ENCODE peak calls at places on chromosomes 3 and 15, in seven cellular contexts. C is foreskin fibroblast, E is psoas muscle, Z is sigmoid colon, G is brain microvascular endothelial cell, N is cardiac fibroblast, J is breast epithelium. X is an unnamed sample.

GRCh38 chr3:116905805-116906204 is 196.2 kb downstream of the TUSC7 start:
- DNase-seq in C (peak; percentile 14), E (no peak), Z (no peak), G (no peak), N (no peak), J (no peak), X (no peak)

GRCh38 chr15:85479071-85479647 is 98.8 kb downstream of the AKAP13 start:
- DNase-seq in C (peak; percentile 63), E (no peak), Z (no peak), G (peak; percentile 60), N (peak; percentile 68), J (peak; percentile 43), X (no peak)

GRCh38 chr3:72368331-72368975 is 479.8 kb downstream of the SHQ1 start:
- DNase-seq in C (no peak), E (no peak), Z (no peak), G (no peak), N (no peak), J (peak; percentile 43), X (no peak)

GRCh38 chr3:187705164-187705563 is 2.8 kb upstream of the RTP2 start:
- DNase-seq in C (peak; percentile 32), E (no peak), Z (no peak), G (peak; percentile 33), N (no peak), J (no peak), X (no peak)

GRCh38 chr15:62570405-62570783 is 405.3 kb upstream of the C2CD4B start:
- DNase-seq in C (no peak), E (no peak), Z (no peak), G (no peak), N (no peak), J (no peak), X (no peak)

GRCh38 chr3:171525437-171525836 is 65.2 kb upstream of the TNIK start:
- DNase-seq in C (no peak), E (no peak), Z (no peak), G (no peak), N (no peak), J (no peak), X (no peak)

GRCh38 chr3:137249311-137249940 is 291.6 kb downstream of the IL20RB start:
- DNase-seq in C (no peak), E (no peak), Z (no peak), G (no peak), N (no peak), J (no peak), X (no peak)

GRCh38 chr15:69704229-69704628 is 251.6 kb downstream of the RPLP1 start:
- DNase-seq in C (peak; percentile 2), E (no peak), Z (peak; percentile 72), G (no peak), N (peak; percentile 37), J (no peak), X (no peak)

GRCh38 chr15:71730277-71731144 is 79.8 kb upstream of the NR2E3 start:
- DNase-seq in C (peak; percentile 81), E (no peak), Z (no peak), G (peak; percentile 71), N (peak; percentile 85), J (peak; percentile 44), X (no peak)

GRCh38 chr3:43817825-43818224 is 127.1 kb downstream of the ABHD5 start:
- DNase-seq in C (no peak), E (no peak), Z (no peak), G (no peak), N (no peak), J (no peak), X (no peak)

GRCh38 chr3:183826448-183826847 is 1.1 kb upstream of the MAP6D1 start:
- DNase-seq in C (no peak), E (peak; percentile 31), Z (no peak), G (no peak), N (no peak), J (no peak), X (no peak)

GRCh38 chr3:187735837-187736236 is 9.4 kb downstream of the BCL6 start:
- DNase-seq in C (peak; percentile 27), E (no peak), Z (no peak), G (no peak), N (peak; percentile 46), J (peak; percentile 29), X (no peak)

GRCh38 chr3:66633564-66633963 is 132.7 kb upstream of the LRIG1 start:
- DNase-seq in C (no peak), E (no peak), Z (no peak), G (no peak), N (peak; percentile 43), J (no peak), X (no peak)

GRCh38 chr3:10198761-10199688 is 34.3 kb downstream of the IRAK2 start:
- DNase-seq in C (peak; percentile 59), E (no peak), Z (no peak), G (peak; percentile 42), N (peak; percentile 96), J (peak; percentile 48), X (no peak)

GRCh38 chr15:67690936-67691335 is 134.4 kb upstream of the SKOR1 start:
- DNase-seq in C (peak; percentile 19), E (no peak), Z (no peak), G (peak; percentile 61), N (peak; percentile 39), J (no peak), X (no peak)

GRCh38 chr15:101068523-101068960 is 149.4 kb downstream of the LRRK1 start:
- DNase-seq in C (no peak), E (no peak), Z (no peak), G (no peak), N (no peak), J (no peak), X (no peak)

GRCh38 chr3:7543294-7543693 is 682.4 kb downstream of the GRM7 start:
- DNase-seq in C (no peak), E (no peak), Z (no peak), G (no peak), N (no peak), J (no peak), X (no peak)

GRCh38 chr3:24410861-24411260 is 83.8 kb downstream of the THRB start:
- DNase-seq in C (no peak), E (no peak), Z (no peak), G (no peak), N (no peak), J (no peak), X (no peak)

GRCh38 chr3:32442766-32443165 is 51.1 kb downstream of the CMTM7 start:
- DNase-seq in C (peak; percentile 56), E (no peak), Z (no peak), G (no peak), N (peak; percentile 51), J (no peak), X (no peak)

DNA sequence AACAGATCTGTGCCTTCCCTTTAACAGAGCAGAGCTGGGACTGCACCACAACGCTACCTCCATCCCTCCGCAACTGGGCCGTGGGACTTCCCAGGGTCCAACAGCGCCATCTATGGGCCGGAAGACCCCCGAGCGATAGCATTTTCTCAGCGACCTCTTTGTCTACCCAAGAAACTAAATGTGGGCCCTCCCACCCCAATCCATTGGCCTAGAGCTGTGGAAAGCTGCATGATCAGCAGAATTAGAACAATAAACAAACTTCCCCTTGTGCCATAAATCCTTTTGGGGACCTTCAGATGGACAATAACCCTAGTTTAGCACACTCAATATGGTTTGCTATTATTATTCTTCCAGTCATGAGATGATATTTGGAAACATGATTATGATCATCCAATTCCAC is 74.8 kb upstream of the NTRK3 start:
- DNase-seq in C (peak; percentile 2), E (peak; percentile 27), Z (no peak), G (peak; percentile 7), N (peak; percentile 2), J (no peak), X (no peak)
- TF ChIP-seq CTCF in C (peak; percentile 42), E (peak; percentile 43), Z (no peak), G (peak; percentile 56), N (peak; percentile 24), J (no peak), X (no peak)

GRCh38 chr15:90214553-90215205 is 13.5 kb downstream of the SEMA4B start:
- DNase-seq in C (no peak), E (no peak), Z (no peak), G (no peak), N (peak; percentile 19), J (no peak), X (no peak)
- TF ChIP-seq CTCF in C (peak; percentile 31), E (no peak), Z (peak; percentile 30), G (peak; percentile 62), N (peak; percentile 44), J (no peak), X (no peak)

GRCh38 chr3:125684199-125684598 is 88.9 kb upstream of the OSBPL11 start:
- DNase-seq in C (peak; percentile 28), E (no peak), Z (peak; percentile 74), G (no peak), N (peak; percentile 8), J (no peak), X (no peak)
- TF ChIP-seq CTCF in C (peak; percentile 12), E (peak; percentile 24), Z (no peak), G (peak; percentile 67), N (peak; percentile 40), J (no peak), X (no peak)

GRCh38 chr3:53766706-53767105 is 79.5 kb downstream of the CHDH start:
- DNase-seq in C (no peak), E (no peak), Z (no peak), G (no peak), N (no peak), J (no peak), X (no peak)
- TF ChIP-seq CTCF in C (no peak), E (no peak), Z (no peak), G (no peak), N (no peak), J (no peak), X (no peak)

GRCh38 chr3:60835796-60836195 is 415.5 kb downstream of the FHIT start:
- DNase-seq in C (no peak), E (no peak), Z (no peak), G (no peak), N (no peak), J (no peak), X (no peak)

GRCh38 chr3:60839242-60839641 is 412.0 kb downstream of the FHIT start:
- DNase-seq in C (peak; percentile 1), E (no peak), Z (no peak), G (peak; percentile 4), N (no peak), J (no peak), X (no peak)

DNA sequence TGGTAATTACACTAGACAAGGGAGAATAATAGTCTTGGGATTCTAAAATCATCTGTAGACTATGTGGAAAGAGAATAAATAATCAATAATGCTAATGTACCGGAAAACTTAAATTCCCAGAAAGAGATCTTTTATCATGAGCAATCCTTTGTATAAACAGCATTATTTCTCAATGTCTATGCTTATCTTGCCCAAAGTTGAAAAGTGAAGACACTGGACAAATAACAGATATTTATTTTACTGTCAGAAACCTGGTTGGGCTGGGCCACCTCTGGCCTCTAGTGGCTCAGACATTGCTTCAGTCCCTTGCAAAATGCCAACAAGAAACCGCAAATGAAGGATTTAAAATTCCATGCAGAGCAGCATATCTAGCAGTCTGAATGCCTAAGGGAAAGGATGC is 409.9 kb downstream of the FHIT start:
- DNase-seq in C (no peak), E (no peak), Z (no peak), G (peak; percentile 52), N (peak; percentile 31), J (no peak), X (no peak)
- TF ChIP-seq CTCF in C (no peak), E (no peak), Z (no peak), G (no peak), N (no peak), J (no peak), X (no peak)